ENCODE peak calls at places on chromosomes 1 and 21, in nine cellular contexts. One of them, this sample, is unnamed.

GRCh38 chr1:18735369-18735997 is 104.8 kb downstream of the PAX7 start:
- DNase-seq in right atrium auricular region: no peak
- DNase-seq in A549: no peak
- DNase-seq in foreskin fibroblast: no peak
- DNase-seq in choroid plexus epithelial cell: no peak
- DNase-seq in right lobe of liver: no peak
- DNase-seq in colonic mucosa: no peak
- DNase-seq in PC-3: no peak
- DNase-seq in heart right ventricle: no peak
- DNase-seq in this sample: no peak

GRCh38 chr1:185338719-185339622 is 21.9 kb upstream of the IVNS1ABP start:
- DNase-seq in right atrium auricular region: no peak
- DNase-seq in A549: no peak
- DNase-seq in foreskin fibroblast: no peak
- DNase-seq in choroid plexus epithelial cell: peak
- DNase-seq in right lobe of liver: no peak
- DNase-seq in colonic mucosa: peak
- DNase-seq in PC-3: no peak
- DNase-seq in heart right ventricle: peak
- DNase-seq in this sample: peak

GRCh38 chr21:34983680-34984086 is 65.4 kb downstream of the RUNX1 start:
- DNase-seq in right atrium auricular region: no peak
- DNase-seq in A549: no peak
- DNase-seq in foreskin fibroblast: peak
- DNase-seq in choroid plexus epithelial cell: peak
- DNase-seq in right lobe of liver: no peak
- DNase-seq in colonic mucosa: no peak
- DNase-seq in PC-3: peak
- DNase-seq in heart right ventricle: no peak
- DNase-seq in this sample: peak

GRCh38 chr1:226626577-226626956 is 78.0 kb downstream of the STUM start:
- DNase-seq in right atrium auricular region: peak
- DNase-seq in A549: peak
- DNase-seq in foreskin fibroblast: peak
- DNase-seq in choroid plexus epithelial cell: peak
- DNase-seq in right lobe of liver: peak
- DNase-seq in colonic mucosa: peak
- DNase-seq in PC-3: peak
- DNase-seq in heart right ventricle: peak
- DNase-seq in this sample: peak

GRCh38 chr21:41684381-41685245 is 82.2 kb downstream of the RIPK4 start:
- DNase-seq in right atrium auricular region: no peak
- DNase-seq in A549: peak
- DNase-seq in foreskin fibroblast: no peak
- DNase-seq in choroid plexus epithelial cell: peak
- DNase-seq in right lobe of liver: no peak
- DNase-seq in colonic mucosa: no peak
- DNase-seq in PC-3: peak
- DNase-seq in heart right ventricle: no peak
- DNase-seq in this sample: peak

GRCh38 chr1:168135116-168135981 is 1.4 kb downstream of the GPR161 start:
- DNase-seq in right atrium auricular region: no peak
- DNase-seq in A549: no peak
- DNase-seq in foreskin fibroblast: no peak
- DNase-seq in choroid plexus epithelial cell: peak
- DNase-seq in right lobe of liver: no peak
- DNase-seq in colonic mucosa: no peak
- DNase-seq in PC-3: peak
- DNase-seq in heart right ventricle: no peak
- DNase-seq in this sample: peak

GRCh38 chr1:155184351-155184811 is 10.7 kb downstream of the TRIM46 start:
- DNase-seq in right atrium auricular region: no peak
- DNase-seq in A549: no peak
- DNase-seq in foreskin fibroblast: no peak
- DNase-seq in choroid plexus epithelial cell: no peak
- DNase-seq in right lobe of liver: peak
- DNase-seq in colonic mucosa: no peak
- DNase-seq in PC-3: no peak
- DNase-seq in heart right ventricle: no peak
- DNase-seq in this sample: no peak

GRCh38 chr1:22129501-22130117 is 13.3 kb downstream of the WNT4 start:
- DNase-seq in right atrium auricular region: no peak
- DNase-seq in A549: no peak
- DNase-seq in foreskin fibroblast: no peak
- DNase-seq in choroid plexus epithelial cell: no peak
- DNase-seq in right lobe of liver: no peak
- DNase-seq in colonic mucosa: no peak
- DNase-seq in PC-3: no peak
- DNase-seq in heart right ventricle: no peak
- DNase-seq in this sample: no peak

DNA sequence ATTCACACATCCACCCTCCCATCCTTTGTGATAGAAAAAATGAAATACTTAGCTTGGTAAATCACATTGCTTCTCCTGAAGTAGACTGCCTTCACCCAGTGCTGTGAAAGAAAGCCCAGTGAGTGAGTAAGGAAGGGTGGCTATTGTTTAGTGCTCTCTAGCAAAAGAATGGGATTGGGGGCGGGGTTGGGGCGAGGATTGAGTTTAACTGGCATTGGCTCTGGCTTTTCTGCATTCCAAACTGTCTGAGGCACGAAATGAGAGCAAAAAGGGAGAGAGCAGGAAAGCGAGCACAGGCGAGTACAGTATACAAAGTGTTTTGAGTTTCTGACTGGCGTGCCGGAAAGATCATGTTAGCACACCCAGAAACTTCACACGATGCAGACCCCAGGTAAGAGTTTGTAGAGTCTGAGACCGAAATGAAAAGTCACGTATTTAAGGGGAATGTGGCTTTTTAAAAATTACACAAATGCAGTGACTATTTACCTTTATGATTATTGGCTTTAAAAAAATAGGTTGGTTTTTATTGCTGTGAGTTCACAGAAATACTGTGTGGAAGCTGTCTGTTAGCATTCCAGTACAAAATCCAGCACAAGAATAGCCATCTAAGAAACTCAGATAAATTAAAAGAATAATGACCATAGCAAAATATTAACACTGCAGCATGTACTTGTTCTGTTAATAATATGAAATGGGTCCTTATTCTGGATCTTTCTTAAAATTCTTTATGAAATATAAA is 155.4 kb downstream of the CLEC20A start:
- DNase-seq in right atrium auricular region: peak
- DNase-seq in A549: peak
- DNase-seq in foreskin fibroblast: peak
- DNase-seq in choroid plexus epithelial cell: peak
- DNase-seq in right lobe of liver: no peak
- DNase-seq in colonic mucosa: peak
- DNase-seq in PC-3: peak
- DNase-seq in heart right ventricle: peak
- DNase-seq in this sample: peak
- H3K4me3 ChIP-seq in right atrium auricular region: peak
- H3K4me3 ChIP-seq in A549: no peak
- H3K4me3 ChIP-seq in foreskin fibroblast: peak
- H3K4me3 ChIP-seq in choroid plexus epithelial cell: peak
- H3K4me3 ChIP-seq in right lobe of liver: no peak
- H3K4me3 ChIP-seq in colonic mucosa: peak
- H3K4me3 ChIP-seq in PC-3: peak
- H3K4me3 ChIP-seq in heart right ventricle: peak
- H3K4me3 ChIP-seq in this sample: peak

GRCh38 chr1:9385801-9386573 is 93.3 kb downstream of the SPSB1 start:
- DNase-seq in right atrium auricular region: no peak
- DNase-seq in A549: no peak
- DNase-seq in foreskin fibroblast: no peak
- DNase-seq in choroid plexus epithelial cell: no peak
- DNase-seq in right lobe of liver: no peak
- DNase-seq in colonic mucosa: no peak
- DNase-seq in PC-3: no peak
- DNase-seq in heart right ventricle: no peak
- DNase-seq in this sample: no peak

GRCh38 chr1:9384751-9385245 is 92.1 kb downstream of the SPSB1 start:
- DNase-seq in right atrium auricular region: peak
- DNase-seq in A549: peak
- DNase-seq in foreskin fibroblast: no peak
- DNase-seq in choroid plexus epithelial cell: no peak
- DNase-seq in right lobe of liver: no peak
- DNase-seq in colonic mucosa: no peak
- DNase-seq in PC-3: no peak
- DNase-seq in heart right ventricle: peak
- DNase-seq in this sample: peak

GRCh38 chr1:9378801-9379200 is 86.1 kb downstream of the SPSB1 start:
- DNase-seq in right atrium auricular region: no peak
- DNase-seq in A549: no peak
- DNase-seq in foreskin fibroblast: no peak
- DNase-seq in choroid plexus epithelial cell: no peak
- DNase-seq in right lobe of liver: no peak
- DNase-seq in colonic mucosa: no peak
- DNase-seq in PC-3: no peak
- DNase-seq in heart right ventricle: no peak
- DNase-seq in this sample: no peak

GRCh38 chr1:9384128-9384527 is 91.4 kb downstream of the SPSB1 start:
- DNase-seq in right atrium auricular region: no peak
- DNase-seq in A549: no peak
- DNase-seq in foreskin fibroblast: no peak
- DNase-seq in choroid plexus epithelial cell: no peak
- DNase-seq in right lobe of liver: no peak
- DNase-seq in colonic mucosa: no peak
- DNase-seq in PC-3: no peak
- DNase-seq in heart right ventricle: no peak
- DNase-seq in this sample: no peak

DNA sequence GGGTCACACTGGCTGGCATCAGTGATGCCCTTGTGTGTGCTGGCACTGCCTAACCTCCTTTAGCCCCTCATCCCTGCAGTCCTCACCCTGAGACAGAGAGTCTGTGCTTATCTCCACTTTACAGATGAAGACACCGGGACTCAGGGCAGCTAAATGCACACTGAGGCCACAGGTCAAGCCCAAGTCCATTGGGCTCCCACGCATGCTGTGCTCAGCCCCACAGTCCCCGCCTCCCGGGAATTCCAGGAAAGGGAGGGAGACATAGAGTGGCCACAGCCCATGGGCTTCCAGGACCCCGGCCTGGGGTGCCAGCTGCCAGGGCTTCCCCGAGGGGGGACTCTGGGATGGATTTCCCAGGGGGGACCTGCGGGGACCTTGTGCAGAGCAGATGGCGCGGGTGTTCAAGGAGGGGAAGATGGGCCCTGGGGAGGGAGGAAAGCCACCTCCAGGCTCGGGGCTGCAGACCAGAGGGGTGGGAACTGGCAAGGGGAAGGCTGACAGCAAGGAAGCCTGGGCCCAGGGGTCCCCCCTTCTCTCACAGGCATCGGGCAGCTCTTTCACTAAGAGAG is 90.3 kb downstream of the SPSB1 start:
- DNase-seq in right atrium auricular region: no peak
- DNase-seq in A549: no peak
- DNase-seq in foreskin fibroblast: no peak
- DNase-seq in choroid plexus epithelial cell: no peak
- DNase-seq in right lobe of liver: no peak
- DNase-seq in colonic mucosa: no peak
- DNase-seq in PC-3: no peak
- DNase-seq in heart right ventricle: no peak
- DNase-seq in this sample: no peak
- TF ChIP-seq CTCF in right atrium auricular region: no peak
- TF ChIP-seq CTCF in A549: no peak
- TF ChIP-seq CTCF in foreskin fibroblast: no peak
- TF ChIP-seq CTCF in choroid plexus epithelial cell: no peak
- TF ChIP-seq CTCF in right lobe of liver: no peak
- TF ChIP-seq CTCF in colonic mucosa: no peak
- TF ChIP-seq CTCF in PC-3: no peak
- TF ChIP-seq CTCF in heart right ventricle: no peak
- TF ChIP-seq CTCF in this sample: no peak

DNA sequence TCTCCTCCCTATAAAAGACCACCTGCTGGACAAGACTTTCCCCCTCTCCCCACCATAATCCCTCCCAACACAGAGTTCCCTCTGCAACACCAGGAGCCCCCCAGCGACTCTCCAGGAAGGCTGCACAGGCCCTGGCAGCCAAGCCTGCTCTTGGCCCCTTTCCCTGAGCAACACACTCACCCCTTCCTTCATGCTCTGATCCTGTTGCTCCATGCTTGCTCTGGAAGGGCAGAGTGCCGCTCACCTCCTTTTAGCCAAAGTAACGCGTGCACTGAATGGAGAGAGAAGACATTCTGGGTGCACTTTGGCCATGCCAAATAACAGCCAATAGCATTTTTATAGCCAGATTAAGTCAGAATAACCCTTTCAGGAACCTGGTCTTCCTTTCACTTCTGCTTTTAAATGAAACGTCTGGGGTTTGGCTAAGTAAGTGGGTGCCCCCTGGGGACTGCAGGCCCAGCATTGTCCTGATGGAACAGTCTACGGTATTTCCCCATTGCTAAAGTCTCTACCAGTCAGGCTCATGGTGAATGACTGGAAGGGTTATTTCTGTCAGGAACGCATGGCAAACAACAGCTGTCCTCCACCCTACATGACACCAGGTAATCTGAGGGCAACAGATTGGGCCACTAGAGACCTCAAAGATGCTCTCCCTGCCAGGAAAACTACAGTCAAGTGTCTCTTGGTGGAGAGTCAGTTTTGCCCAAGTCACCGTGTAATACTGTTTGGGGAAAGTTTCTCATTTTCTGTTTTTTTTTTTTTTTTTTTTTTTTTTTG is at the start of gene SLC2A5:
- DNase-seq in right atrium auricular region: peak
- DNase-seq in A549: no peak
- DNase-seq in foreskin fibroblast: no peak
- DNase-seq in choroid plexus epithelial cell: no peak
- DNase-seq in right lobe of liver: no peak
- DNase-seq in colonic mucosa: peak
- DNase-seq in PC-3: no peak
- DNase-seq in heart right ventricle: peak
- DNase-seq in this sample: no peak
- H3K4me3 ChIP-seq in right atrium auricular region: peak
- H3K4me3 ChIP-seq in A549: no peak
- H3K4me3 ChIP-seq in foreskin fibroblast: no peak
- H3K4me3 ChIP-seq in choroid plexus epithelial cell: no peak
- H3K4me3 ChIP-seq in right lobe of liver: no peak
- H3K4me3 ChIP-seq in colonic mucosa: peak
- H3K4me3 ChIP-seq in PC-3: no peak
- H3K4me3 ChIP-seq in heart right ventricle: peak
- H3K4me3 ChIP-seq in this sample: no peak

GRCh38 chr21:14119038-14119437 is 91.7 kb downstream of the LIPI start:
- DNase-seq in right atrium auricular region: no peak
- DNase-seq in A549: peak
- DNase-seq in foreskin fibroblast: no peak
- DNase-seq in choroid plexus epithelial cell: no peak
- DNase-seq in right lobe of liver: no peak
- DNase-seq in colonic mucosa: no peak
- DNase-seq in PC-3: no peak
- DNase-seq in heart right ventricle: no peak
- DNase-seq in this sample: no peak

GRCh38 chr21:14115646-14116045 is 95.1 kb downstream of the LIPI start:
- DNase-seq in right atrium auricular region: no peak
- DNase-seq in A549: no peak
- DNase-seq in foreskin fibroblast: no peak
- DNase-seq in choroid plexus epithelial cell: no peak
- DNase-seq in right lobe of liver: no peak
- DNase-seq in colonic mucosa: no peak
- DNase-seq in PC-3: no peak
- DNase-seq in heart right ventricle: no peak
- DNase-seq in this sample: no peak

GRCh38 chr21:14121719-14122118 is 89.0 kb downstream of the LIPI start:
- DNase-seq in right atrium auricular region: no peak
- DNase-seq in A549: no peak
- DNase-seq in foreskin fibroblast: no peak
- DNase-seq in choroid plexus epithelial cell: no peak
- DNase-seq in right lobe of liver: no peak
- DNase-seq in colonic mucosa: no peak
- DNase-seq in PC-3: no peak
- DNase-seq in heart right ventricle: no peak
- DNase-seq in this sample: no peak

GRCh38 chr21:14116080-14116481 is 94.7 kb downstream of the LIPI start:
- DNase-seq in right atrium auricular region: no peak
- DNase-seq in A549: no peak
- DNase-seq in foreskin fibroblast: no peak
- DNase-seq in choroid plexus epithelial cell: no peak
- DNase-seq in right lobe of liver: no peak
- DNase-seq in colonic mucosa: no peak
- DNase-seq in PC-3: no peak
- DNase-seq in heart right ventricle: no peak
- DNase-seq in this sample: no peak

GRCh38 chr21:14120091-14120734 is 90.5 kb downstream of the LIPI start:
- DNase-seq in right atrium auricular region: no peak
- DNase-seq in A549: peak
- DNase-seq in foreskin fibroblast: no peak
- DNase-seq in choroid plexus epithelial cell: peak
- DNase-seq in right lobe of liver: peak
- DNase-seq in colonic mucosa: peak
- DNase-seq in PC-3: peak
- DNase-seq in heart right ventricle: no peak
- DNase-seq in this sample: peak
- TF ChIP-seq CTCF in right atrium auricular region: peak
- TF ChIP-seq CTCF in A549: peak
- TF ChIP-seq CTCF in foreskin fibroblast: peak
- TF ChIP-seq CTCF in choroid plexus epithelial cell: peak
- TF ChIP-seq CTCF in right lobe of liver: peak
- TF ChIP-seq CTCF in colonic mucosa: peak
- TF ChIP-seq CTCF in PC-3: peak
- TF ChIP-seq CTCF in heart right ventricle: peak
- TF ChIP-seq CTCF in this sample: peak